ENCODE peak calls at places on chromosomes 5 and 9, in six cellular contexts. E is upper lobe of left lung, Q is tibial nerve, T is prostate gland, P is A549, R is body of pancreas. B is an unnamed sample. For H3K4me1, the result is how much of the 10 kb centered on the place peaks cover.

GRCh38 chr9:120912958-120913672 is 13.5 kb downstream of the TRAF1 start:
- DNase-seq in E (no peak), Q (no peak), T (no peak), P (no peak), R (no peak), B (no peak)

GRCh38 chr9:77417570-77417969 is 230.6 kb downstream of the GNA14 start:
- DNase-seq in E (no peak), Q (no peak), T (no peak), P (no peak), R (no peak), B (no peak)

GRCh38 chr5:137248476-137248970 is 250.6 kb downstream of the SPOCK1 start:
- DNase-seq in E (no peak), Q (no peak), T (no peak), P (no peak), R (no peak), B (no peak)

GRCh38 chr5:135851907-135852805 is 17.7 kb downstream of the SLC25A48 start:
- DNase-seq in E (no peak), Q (no peak), T (no peak), P (no peak), R (no peak), B (no peak)

GRCh38 chr5:159850192-159850573 is 66.1 kb upstream of the ADRA1B start:
- DNase-seq in E (no peak), Q (no peak), T (no peak), P (no peak), R (no peak), B (no peak)

GRCh38 chr5:59385700-59386099 is 507.8 kb downstream of the PDE4D start:
- DNase-seq in E (no peak), Q (no peak), T (no peak), P (no peak), R (no peak), B (no peak)

GRCh38 chr9:134210908-134211810 is 46.8 kb upstream of the RNU6ATAC start:
- DNase-seq in E (no peak), Q (no peak), T (peak), P (no peak), R (peak), B (peak)

GRCh38 chr9:34125681-34126206 is 754 bp downstream of the DCAF12 start:
- DNase-seq in E (peak), Q (no peak), T (no peak), P (peak), R (no peak), B (no peak)

GRCh38 chr5:53983568-53984465 is 326.6 kb downstream of the ARL15 start:
- DNase-seq in E (no peak), Q (no peak), T (no peak), P (peak), R (no peak), B (no peak)

GRCh38 chr9:36603006-36603405 is 30.3 kb downstream of the MELK start:
- DNase-seq in E (no peak), Q (no peak), T (no peak), P (no peak), R (no peak), B (no peak)

GRCh38 chr9:75700252-75700640 is 190.2 kb upstream of the PCSK5 start:
- DNase-seq in E (no peak), Q (no peak), T (no peak), P (no peak), R (no peak), B (no peak)

GRCh38 chr9:112890106-112891081 is at the start of gene SLC46A2:
- DNase-seq in E (peak), Q (no peak), T (no peak), P (no peak), R (peak), B (peak)

GRCh38 chr5:136242611-136243010 is 49.6 kb upstream of the SMIM32 start:
- DNase-seq in E (no peak), Q (no peak), T (no peak), P (no peak), R (no peak), B (no peak)

GRCh38 chr5:42858709-42859108 is 47.0 kb upstream of the SELENOP start:
- DNase-seq in E (no peak), Q (no peak), T (peak), P (no peak), R (no peak), B (no peak)

GRCh38 chr9:131840220-131840619 is 100.3 kb upstream of the RAPGEF1 start:
- DNase-seq in E (no peak), Q (no peak), T (no peak), P (no peak), R (no peak), B (no peak)

GRCh38 chr5:56309262-56309826 is 76.2 kb upstream of the ANKRD55 start:
- DNase-seq in E (no peak), Q (no peak), T (no peak), P (no peak), R (no peak), B (no peak)

GRCh38 chr9:133782157-133783130 is 44.3 kb upstream of the SARDH start:
- DNase-seq in E (peak), Q (peak), T (peak), P (peak), R (peak), B (peak)

GRCh38 chr9:114723926-114724325 is 41.9 kb upstream of the TEX48 start:
- DNase-seq in E (no peak), Q (no peak), T (no peak), P (no peak), R (no peak), B (no peak)

GRCh38 chr9:133349965-133350624 is 2.1 kb downstream of the RPL7A start:
- DNase-seq in E (no peak), Q (no peak), T (no peak), P (no peak), R (no peak), B (no peak)

GRCh38 chr5:122723606-122724352 is 51.1 kb upstream of the SNX2 start:
- DNase-seq in E (no peak), Q (no peak), T (no peak), P (no peak), R (no peak), B (no peak)

GRCh38 chr5:143001764-143002351 is 231.7 kb downstream of the ARHGAP26 start:
- DNase-seq in E (no peak), Q (no peak), T (no peak), P (no peak), R (no peak), B (no peak)

GRCh38 chr9:23750808-23751207 is 75.2 kb downstream of the ELAVL2 start:
- DNase-seq in E (no peak), Q (no peak), T (no peak), P (no peak), R (no peak), B (no peak)

GRCh38 chr5:9284272-9284671 is 261.6 kb downstream of the SEMA5A start:
- DNase-seq in E (no peak), Q (no peak), T (no peak), P (no peak), R (no peak), B (no peak)

GRCh38 chr5:109992264-109992915 is 302.7 kb downstream of the MAN2A1 start:
- DNase-seq in E (no peak), Q (no peak), T (no peak), P (no peak), R (no peak), B (peak)

GRCh38 chr5:171978519-171978918 is 27.9 kb downstream of the FBXW11 start:
- DNase-seq in E (no peak), Q (no peak), T (no peak), P (no peak), R (no peak), B (no peak)

GRCh38 chr5:180161420-180162303 is 47.3 kb downstream of the RASGEF1C start:
- DNase-seq in E (no peak), Q (no peak), T (no peak), P (no peak), R (no peak), B (no peak)

GRCh38 chr9:133991964-133992779 is at the start of gene VAV2:
- DNase-seq in E (peak), Q (no peak), T (peak), P (peak), R (peak), B (peak)

GRCh38 chr5:150347003-150347402 is 10.5 kb upstream of the TCOF1 start:
- DNase-seq in E (no peak), Q (no peak), T (no peak), P (no peak), R (no peak), B (no peak)

GRCh38 chr5:104189031-104189430 is 626.4 kb upstream of the NUDT12 start:
- DNase-seq in E (no peak), Q (no peak), T (no peak), P (no peak), R (no peak), B (no peak)

GRCh38 chr5:115543931-115544370 is 624 bp downstream of the FEM1C start:
- DNase-seq in E (peak), Q (peak), T (peak), P (no peak), R (peak), B (peak)

GRCh38 chr5:66877843-66878242 is 281.6 kb downstream of the MAST4 start:
- DNase-seq in E (no peak), Q (no peak), T (no peak), P (peak), R (no peak), B (no peak)

GRCh38 chr5:53406630-53407316 is 73.7 kb upstream of the FST start:
- DNase-seq in E (no peak), Q (no peak), T (no peak), P (no peak), R (no peak), B (no peak)

GRCh38 chr9:130039504-130040147 is 3.4 kb downstream of the FNBP1 start:
- DNase-seq in E (no peak), Q (no peak), T (no peak), P (no peak), R (no peak), B (no peak)

GRCh38 chr9:13444272-13444608 is 164.7 kb upstream of the MPDZ start:
- DNase-seq in E (no peak), Q (no peak), T (no peak), P (no peak), R (no peak), B (no peak)

GRCh38 chr5:77431286-77431685 is 60.8 kb downstream of the WDR41 start:
- DNase-seq in E (no peak), Q (no peak), T (no peak), P (no peak), R (no peak), B (no peak)

GRCh38 chr9:118578467-118578866 is 790.8 kb downstream of the BRINP1 start:
- DNase-seq in E (no peak), Q (no peak), T (no peak), P (no peak), R (no peak), B (no peak)

GRCh38 chr5:17838506-17838905 is 204.2 kb downstream of the TAF11L14 start:
- DNase-seq in E (no peak), Q (no peak), T (no peak), P (no peak), R (no peak), B (no peak)

GRCh38 chr9:124054671-124055212 is 43.2 kb downstream of the LHX2 start:
- DNase-seq in E (no peak), Q (no peak), T (no peak), P (no peak), R (no peak), B (no peak)

GRCh38 chr9:112620998-112621694 is 96.8 kb downstream of the INIP start:
- DNase-seq in E (no peak), Q (no peak), T (no peak), P (no peak), R (no peak), B (no peak)

DNA sequence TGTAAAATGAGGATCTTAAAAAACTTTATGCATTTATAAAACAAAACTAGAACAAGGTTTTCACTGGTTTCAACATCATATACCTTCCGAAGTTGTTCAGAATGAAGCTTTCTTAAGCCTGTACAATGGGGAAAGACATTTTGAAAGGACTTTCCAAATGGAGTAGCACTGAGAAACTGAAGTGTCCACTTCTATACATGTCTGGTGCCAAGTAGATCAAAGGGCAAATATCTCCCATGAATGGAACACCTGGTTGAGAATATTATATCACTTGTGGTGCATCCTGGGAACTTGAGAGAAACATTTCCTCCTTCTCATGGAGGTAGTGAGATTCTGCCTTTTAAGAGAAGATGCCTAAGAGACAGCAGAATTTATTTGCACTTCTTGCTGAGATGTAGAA is 182.1 kb upstream of the ACTBL2 start:
- DNase-seq in E (no peak), Q (no peak), T (no peak), P (no peak), R (no peak), B (no peak)
- H3K27ac ChIP-seq in E (no peak), Q (no peak), T (no peak), P (no peak), R (no peak), B (no peak)

GRCh38 chr5:132489871-132490483 is 596 bp downstream of the IRF1 start:
- DNase-seq in E (peak), Q (no peak), T (no peak), P (peak), R (peak), B (peak)

GRCh38 chr5:132489051-132489770 is 1.4 kb downstream of the IRF1 start:
- DNase-seq in E (peak), Q (no peak), T (no peak), P (no peak), R (no peak), B (no peak)

GRCh38 chr5:132491368-132492364 is 1.1 kb upstream of the IRF1 start:
- DNase-seq in E (peak), Q (no peak), T (no peak), P (no peak), R (no peak), B (no peak)

GRCh38 chr5:132492386-132492785 is 1.8 kb upstream of the IRF1 start:
- DNase-seq in E (no peak), Q (no peak), T (no peak), P (no peak), R (no peak), B (no peak)

DNA sequence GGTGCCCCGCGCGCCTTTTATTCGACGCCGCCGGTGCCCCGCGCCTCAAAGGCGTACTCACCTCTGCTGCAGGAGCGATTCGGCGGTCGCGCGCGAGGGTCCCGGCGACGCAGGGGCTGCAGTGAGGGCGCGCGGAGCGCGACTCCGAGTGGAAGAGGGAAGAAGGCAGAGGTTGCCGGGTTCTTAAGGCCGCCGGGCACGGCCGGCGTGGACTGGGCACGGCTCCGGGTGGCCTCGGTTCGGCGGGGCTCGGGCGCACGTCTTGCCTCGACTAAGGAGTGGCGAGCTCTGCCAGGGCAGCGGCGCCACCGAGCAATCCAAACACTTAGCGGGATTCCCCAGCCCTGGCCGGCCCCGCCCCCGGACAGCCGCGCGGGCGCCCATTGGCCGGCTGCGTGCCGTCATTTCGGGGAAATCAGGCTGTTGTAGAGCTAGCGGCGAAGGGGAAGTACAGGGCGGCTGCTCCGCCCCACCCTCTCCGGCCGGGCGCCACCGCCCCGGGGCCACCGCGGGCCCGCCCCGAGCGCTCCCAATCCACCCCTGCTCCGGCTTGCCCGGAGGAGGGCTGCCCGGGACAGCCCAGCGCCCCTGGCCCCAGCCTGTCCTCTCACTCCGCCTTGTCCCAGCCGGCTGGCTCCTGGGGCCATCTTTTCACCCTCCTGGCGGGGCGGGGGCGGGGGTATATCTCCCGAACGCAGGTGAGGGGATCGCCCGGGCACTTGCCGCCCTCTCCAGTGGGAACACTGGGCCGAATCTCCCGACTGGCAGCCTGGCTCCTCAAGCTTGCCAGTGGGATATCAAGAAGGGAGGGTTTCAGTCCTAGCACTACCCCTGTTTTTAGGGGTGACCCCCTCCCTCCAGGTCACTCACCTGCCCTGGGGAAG is at the start of gene IRF1:
- DNase-seq in E (peak), Q (peak), T (peak), P (peak), R (peak), B (peak)
- TF ChIP-seq POLR2A in E (peak), Q (peak), T (peak), P (peak), R (peak), B (peak)

GRCh38 chr9:127132375-127132774 is 9.9 kb upstream of the ANGPTL2 start:
- DNase-seq in E (no peak), Q (no peak), T (no peak), P (no peak), R (no peak), B (no peak)
- H3K4me1 ChIP-seq in E (under half), Q (under half), T (under half), P (under half), R (under half), B (under half)

DNA sequence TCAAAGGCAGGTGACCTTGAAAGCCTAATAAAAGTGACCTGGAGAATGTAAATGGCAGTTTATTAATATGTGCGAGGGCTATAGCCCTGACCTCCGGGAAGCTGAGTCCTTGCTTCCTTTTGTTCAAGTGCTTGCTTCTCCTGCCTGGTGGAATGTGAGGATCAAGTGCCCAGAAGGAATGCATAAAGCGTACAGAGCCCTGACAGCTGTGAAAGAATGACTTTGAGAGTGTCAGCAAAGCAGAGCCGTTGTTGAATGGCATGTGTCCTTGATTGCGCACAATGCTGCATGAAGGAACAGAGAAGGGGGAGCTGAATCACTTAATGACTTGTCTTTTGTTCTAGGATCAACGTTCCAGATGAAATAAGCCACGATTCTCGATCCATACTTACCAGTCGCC is 133.0 kb downstream of the SLF1 start:
- DNase-seq in E (peak), Q (no peak), T (no peak), P (no peak), R (no peak), B (no peak)
- H3K27ac ChIP-seq in E (no peak), Q (no peak), T (no peak), P (no peak), R (no peak), B (no peak)

GRCh38 chr5:38807570-38808461 is 38.0 kb upstream of the OSMR start:
- DNase-seq in E (no peak), Q (no peak), T (no peak), P (no peak), R (no peak), B (no peak)

GRCh38 chr5:38814879-38815278 is 30.9 kb upstream of the OSMR start:
- DNase-seq in E (no peak), Q (no peak), T (no peak), P (no peak), R (no peak), B (no peak)

GRCh38 chr5:38808666-38809343 is 37.0 kb upstream of the OSMR start:
- DNase-seq in E (no peak), Q (no peak), T (no peak), P (no peak), R (no peak), B (no peak)

DNA sequence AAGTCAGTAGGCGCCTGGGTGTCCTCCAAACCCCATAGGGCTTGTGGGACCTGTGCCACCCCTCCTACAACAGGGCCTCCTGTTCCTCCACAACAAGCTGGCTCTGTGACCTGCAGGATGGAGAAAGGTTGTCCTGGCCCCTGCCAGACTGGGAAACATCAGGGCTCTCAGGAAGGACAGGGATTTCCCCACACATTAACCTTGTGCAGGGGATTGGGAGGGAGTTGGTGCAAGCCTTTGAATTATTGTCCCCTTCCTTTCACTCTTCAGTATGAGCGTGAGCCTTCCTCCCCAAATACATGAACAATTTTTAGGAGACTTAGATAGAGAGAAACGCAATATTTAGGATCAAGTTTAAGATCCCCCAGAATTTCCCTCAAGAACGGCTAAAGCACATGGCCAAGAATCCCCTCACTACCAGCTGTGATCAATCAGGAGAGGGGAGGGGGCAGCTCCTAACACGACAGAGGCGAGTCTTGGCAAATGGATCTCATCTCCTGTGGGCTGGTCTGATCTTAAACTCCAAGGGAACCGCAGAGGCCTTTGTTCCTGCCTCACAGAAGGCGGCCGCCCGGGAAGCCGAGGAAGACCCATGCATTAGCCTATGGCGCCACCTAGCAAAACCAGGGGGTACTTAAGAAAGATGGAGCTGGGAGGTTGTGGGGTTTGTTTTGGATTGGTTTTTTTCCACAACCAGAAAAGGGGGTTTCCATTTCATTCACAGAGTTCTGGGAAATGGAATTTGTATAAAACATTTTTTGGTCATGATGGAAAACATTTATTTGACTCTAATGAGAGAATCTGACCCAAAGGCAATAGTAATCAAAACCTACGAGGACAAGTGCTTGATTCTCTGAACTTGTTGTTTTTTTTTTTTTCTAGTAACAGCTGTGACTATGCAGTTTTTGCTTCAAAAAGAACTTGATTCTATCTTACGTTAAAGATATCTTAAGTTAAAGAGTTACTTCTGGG is 36.1 kb upstream of the OSMR start:
- DNase-seq in E (peak), Q (peak), T (peak), P (peak), R (peak), B (peak)
- TF ChIP-seq POLR2A in E (no peak), Q (no peak), T (no peak), P (no peak), R (no peak), B (no peak)

DNA sequence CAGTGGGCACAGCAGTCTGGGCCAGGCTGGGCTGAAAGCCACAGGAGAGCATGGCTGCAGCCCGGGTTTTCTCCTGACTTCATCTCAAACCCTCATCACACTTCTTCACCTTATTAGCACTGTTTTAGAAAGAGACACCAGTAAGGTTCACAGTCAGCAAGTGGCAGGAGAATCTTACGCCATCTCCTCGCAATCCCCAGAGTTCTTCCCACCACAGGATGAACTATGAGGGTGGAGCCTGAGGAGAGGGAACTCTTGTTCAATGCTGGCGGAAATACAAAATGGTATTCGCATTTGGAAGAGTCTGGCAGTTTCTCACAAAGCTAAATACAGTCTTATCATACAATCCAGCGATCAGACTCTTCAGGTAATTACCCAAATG is 14.7 kb downstream of the BICD2 start:
- DNase-seq in E (no peak), Q (no peak), T (no peak), P (no peak), R (no peak), B (peak)
- H3K4me1 ChIP-seq in E (half or more), Q (under half), T (under half), P (under half), R (under half), B (under half)

B was measured in right lobe of liver.